ENCODE peak calls at places on chromosomes 3 and 15, in nine cellular contexts. Y is PC-3; X is amniotic stem cell; D is NCI-H1694 treated with DMSO at 0.1 percent for 48 hours; M is anterior cingulate cortex; V is T-helper 2 cell; L is stimulated activated CD8-positive, alpha-beta memory T cell treated with anti-CD3 and anti-CD28 coated beads, Interleukin-7, amount 100 ng/mL, for 1 hour; U is NCI-H2081; E is pancreas. W is an unnamed sample.

GRCh38 chr15:25933456-25934158 is 70.5 kb upstream of the ATP10A start:
- DNase-seq in L (peak; percentile 33), V (peak; percentile 78), X (peak; percentile 64), M (peak; percentile 7), Y (peak; percentile 75), U (no peak), D (peak; percentile 19), E (peak; percentile 40), W (peak; percentile 23)

GRCh38 chr3:7188551-7188950 is 327.6 kb downstream of the GRM7 start:
- DNase-seq in M (no peak), E (no peak), U (no peak), D (no peak), X (no peak), Y (no peak), V (no peak), L (no peak), W (no peak)

GRCh38 chr15:68614621-68615035 is 35.8 kb downstream of the CORO2B start:
- DNase-seq in E (no peak), M (peak; percentile 75), L (no peak), X (no peak), V (no peak), D (no peak), Y (no peak), U (no peak), W (no peak)

GRCh38 chr3:166934879-166935278 is 445.2 kb downstream of the ZBBX start:
- DNase-seq in Y (no peak), M (no peak), E (no peak), V (no peak), L (no peak), X (no peak), D (no peak), U (no peak), W (no peak)

GRCh38 chr15:41698779-41699178 is 38.6 kb downstream of the MGA start:
- DNase-seq in E (no peak), U (no peak), Y (peak; percentile 89), D (no peak), X (no peak), L (no peak), V (no peak), M (no peak), W (no peak)

GRCh38 chr3:135646873-135647272 is 318.7 kb upstream of the PPP2R3A start:
- DNase-seq in V (no peak), U (no peak), L (no peak), M (no peak), Y (no peak), D (no peak), X (no peak), E (no peak), W (no peak)

GRCh38 chr15:36965561-36966342 is 134.6 kb downstream of the MEIS2 start:
- DNase-seq in V (no peak), E (no peak), U (no peak), M (no peak), Y (no peak), L (no peak), X (no peak), D (no peak), W (no peak)

GRCh38 chr15:64558460-64559179 is 98.2 kb downstream of the ZNF609 start:
- DNase-seq in U (no peak), V (no peak), X (no peak), E (no peak), L (no peak), D (no peak), Y (no peak), M (no peak), W (no peak)

GRCh38 chr3:194306771-194307640 is 44.1 kb downstream of the CPN2 start:
- DNase-seq in Y (no peak), X (no peak), L (no peak), D (no peak), M (no peak), E (no peak), U (no peak), V (peak; percentile 72), W (no peak)

GRCh38 chr15:69979269-69979668 is 118.4 kb downstream of the TLE3 start:
- DNase-seq in X (no peak), D (no peak), L (no peak), Y (peak; percentile 59), E (no peak), V (no peak), M (no peak), U (no peak), W (no peak)

GRCh38 chr3:178512627-178513026 is 23.6 kb upstream of the KCNMB2 start:
- DNase-seq in U (no peak), V (no peak), D (no peak), M (no peak), X (no peak), L (no peak), E (no peak), Y (no peak), W (no peak)

GRCh38 chr3:180093535-180093934 is 56.8 kb upstream of the PEX5L start:
- DNase-seq in E (no peak), V (no peak), X (no peak), U (no peak), M (no peak), Y (peak; percentile 23), L (no peak), D (no peak), W (no peak)